ENCODE peak calls at places on chromosome 15, in nine cellular contexts. One of them, this sample, is unnamed.

GRCh38 chr15:25501828-25502446 is 63.1 kb upstream of the UBE3A start:
- DNase-seq in OCI-LY7: peak
- DNase-seq in left lung: no peak
- DNase-seq in fibroblast of pulmonary artery: peak
- DNase-seq in CD8-positive, alpha-beta T cell: no peak
- DNase-seq in astrocyte of the spinal cord: peak
- DNase-seq in fibroblast of lung: peak
- DNase-seq in foreskin fibroblast: peak
- DNase-seq in HFF-Myc: peak
- DNase-seq in this sample: peak

GRCh38 chr15:67385971-67386370 is 131.4 kb downstream of the IQCH start:
- DNase-seq in astrocyte of the spinal cord: no peak
- DNase-seq in left lung: no peak
- DNase-seq in fibroblast of pulmonary artery: no peak
- DNase-seq in OCI-LY7: no peak
- DNase-seq in fibroblast of lung: peak
- DNase-seq in CD8-positive, alpha-beta T cell: no peak
- DNase-seq in foreskin fibroblast: peak
- DNase-seq in HFF-Myc: no peak
- DNase-seq in this sample: no peak

GRCh38 chr15:85689729-85690128 is 105.0 kb downstream of the KLHL25 start:
- DNase-seq in astrocyte of the spinal cord: peak
- DNase-seq in fibroblast of pulmonary artery: peak
- DNase-seq in left lung: no peak
- DNase-seq in OCI-LY7: peak
- DNase-seq in HFF-Myc: peak
- DNase-seq in fibroblast of lung: peak
- DNase-seq in CD8-positive, alpha-beta T cell: peak
- DNase-seq in foreskin fibroblast: peak
- DNase-seq in this sample: no peak

GRCh38 chr15:25882466-25882865 is 19.3 kb upstream of the ATP10A start:
- DNase-seq in left lung: no peak
- DNase-seq in HFF-Myc: no peak
- DNase-seq in fibroblast of pulmonary artery: no peak
- DNase-seq in CD8-positive, alpha-beta T cell: no peak
- DNase-seq in fibroblast of lung: no peak
- DNase-seq in OCI-LY7: no peak
- DNase-seq in astrocyte of the spinal cord: no peak
- DNase-seq in foreskin fibroblast: peak
- DNase-seq in this sample: no peak

GRCh38 chr15:84400017-84400740 is 164.6 kb downstream of the GOLGA6L4 start:
- DNase-seq in foreskin fibroblast: no peak
- DNase-seq in HFF-Myc: no peak
- DNase-seq in CD8-positive, alpha-beta T cell: no peak
- DNase-seq in fibroblast of lung: no peak
- DNase-seq in OCI-LY7: no peak
- DNase-seq in astrocyte of the spinal cord: no peak
- DNase-seq in fibroblast of pulmonary artery: no peak
- DNase-seq in left lung: no peak
- DNase-seq in this sample: no peak

GRCh38 chr15:80580107-80580506 is 115.0 kb upstream of the ABHD17C start:
- DNase-seq in fibroblast of pulmonary artery: peak
- DNase-seq in CD8-positive, alpha-beta T cell: no peak
- DNase-seq in HFF-Myc: peak
- DNase-seq in fibroblast of lung: no peak
- DNase-seq in OCI-LY7: no peak
- DNase-seq in foreskin fibroblast: peak
- DNase-seq in astrocyte of the spinal cord: peak
- DNase-seq in left lung: no peak
- DNase-seq in this sample: peak

GRCh38 chr15:66925721-66926120 is 139.7 kb upstream of the SMAD3 start:
- DNase-seq in fibroblast of pulmonary artery: no peak
- DNase-seq in OCI-LY7: no peak
- DNase-seq in CD8-positive, alpha-beta T cell: no peak
- DNase-seq in left lung: no peak
- DNase-seq in foreskin fibroblast: no peak
- DNase-seq in HFF-Myc: no peak
- DNase-seq in fibroblast of lung: no peak
- DNase-seq in astrocyte of the spinal cord: no peak
- DNase-seq in this sample: no peak

GRCh38 chr15:83090465-83090864 is 17.0 kb upstream of the TM6SF1 start:
- DNase-seq in CD8-positive, alpha-beta T cell: no peak
- DNase-seq in left lung: no peak
- DNase-seq in foreskin fibroblast: no peak
- DNase-seq in fibroblast of lung: no peak
- DNase-seq in OCI-LY7: no peak
- DNase-seq in astrocyte of the spinal cord: no peak
- DNase-seq in fibroblast of pulmonary artery: no peak
- DNase-seq in HFF-Myc: no peak
- DNase-seq in this sample: no peak

GRCh38 chr15:70337292-70338186 is 239.8 kb upstream of the TLE3 start:
- DNase-seq in astrocyte of the spinal cord: no peak
- DNase-seq in fibroblast of lung: peak
- DNase-seq in OCI-LY7: no peak
- DNase-seq in HFF-Myc: no peak
- DNase-seq in left lung: no peak
- DNase-seq in CD8-positive, alpha-beta T cell: no peak
- DNase-seq in fibroblast of pulmonary artery: no peak
- DNase-seq in foreskin fibroblast: no peak
- DNase-seq in this sample: no peak

GRCh38 chr15:42335074-42335473 is 24.2 kb upstream of the CAPN3 start:
- DNase-seq in HFF-Myc: no peak
- DNase-seq in fibroblast of pulmonary artery: no peak
- DNase-seq in astrocyte of the spinal cord: no peak
- DNase-seq in CD8-positive, alpha-beta T cell: no peak
- DNase-seq in left lung: no peak
- DNase-seq in foreskin fibroblast: no peak
- DNase-seq in fibroblast of lung: no peak
- DNase-seq in OCI-LY7: no peak
- DNase-seq in this sample: no peak

GRCh38 chr15:75036269-75036668 is 12.9 kb downstream of the PPCDC start:
- DNase-seq in OCI-LY7: no peak
- DNase-seq in astrocyte of the spinal cord: no peak
- DNase-seq in foreskin fibroblast: peak
- DNase-seq in CD8-positive, alpha-beta T cell: no peak
- DNase-seq in fibroblast of pulmonary artery: no peak
- DNase-seq in fibroblast of lung: peak
- DNase-seq in left lung: no peak
- DNase-seq in HFF-Myc: no peak
- DNase-seq in this sample: no peak

GRCh38 chr15:75034615-75035014 is 11.2 kb downstream of the PPCDC start:
- DNase-seq in fibroblast of pulmonary artery: no peak
- DNase-seq in OCI-LY7: no peak
- DNase-seq in HFF-Myc: no peak
- DNase-seq in left lung: no peak
- DNase-seq in fibroblast of lung: no peak
- DNase-seq in astrocyte of the spinal cord: no peak
- DNase-seq in CD8-positive, alpha-beta T cell: no peak
- DNase-seq in foreskin fibroblast: no peak
- DNase-seq in this sample: no peak

GRCh38 chr15:75038948-75039533 is 15.7 kb downstream of the PPCDC start:
- DNase-seq in foreskin fibroblast: no peak
- DNase-seq in fibroblast of lung: no peak
- DNase-seq in fibroblast of pulmonary artery: no peak
- DNase-seq in HFF-Myc: no peak
- DNase-seq in astrocyte of the spinal cord: no peak
- DNase-seq in OCI-LY7: no peak
- DNase-seq in left lung: no peak
- DNase-seq in CD8-positive, alpha-beta T cell: no peak
- DNase-seq in this sample: no peak

GRCh38 chr15:75033809-75034208 is 10.4 kb downstream of the PPCDC start:
- DNase-seq in left lung: no peak
- DNase-seq in CD8-positive, alpha-beta T cell: no peak
- DNase-seq in fibroblast of pulmonary artery: no peak
- DNase-seq in HFF-Myc: no peak
- DNase-seq in astrocyte of the spinal cord: no peak
- DNase-seq in foreskin fibroblast: no peak
- DNase-seq in fibroblast of lung: no peak
- DNase-seq in OCI-LY7: peak
- DNase-seq in this sample: no peak

DNA sequence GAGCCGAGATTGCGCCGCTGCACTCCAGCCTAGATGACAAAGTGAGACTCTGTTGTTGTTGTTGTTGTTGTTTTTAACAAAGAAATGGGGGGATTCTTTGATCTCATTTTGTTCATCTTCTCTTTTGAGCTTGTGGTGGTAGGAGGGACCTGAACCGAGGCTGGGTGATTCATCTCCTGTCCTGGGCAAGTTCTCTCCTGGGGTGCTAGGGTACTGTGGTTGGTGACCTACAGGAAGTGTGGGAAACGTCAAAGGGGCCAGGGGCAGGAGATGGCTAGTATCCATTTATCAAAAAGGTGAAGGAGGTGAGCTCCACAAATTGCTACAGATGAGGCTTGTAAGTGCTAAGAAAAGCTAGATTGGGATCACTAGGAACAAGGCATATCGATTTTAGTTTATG is 14.3 kb downstream of the PPCDC start:
- DNase-seq in HFF-Myc: no peak
- DNase-seq in fibroblast of pulmonary artery: peak
- DNase-seq in astrocyte of the spinal cord: peak
- DNase-seq in fibroblast of lung: no peak
- DNase-seq in CD8-positive, alpha-beta T cell: no peak
- DNase-seq in left lung: no peak
- DNase-seq in OCI-LY7: no peak
- DNase-seq in foreskin fibroblast: no peak
- DNase-seq in this sample: no peak
- TF ChIP-seq CTCF in HFF-Myc: no peak
- TF ChIP-seq CTCF in fibroblast of pulmonary artery: no peak
- TF ChIP-seq CTCF in astrocyte of the spinal cord: no peak
- TF ChIP-seq CTCF in fibroblast of lung: no peak
- TF ChIP-seq CTCF in CD8-positive, alpha-beta T cell: no peak
- TF ChIP-seq CTCF in left lung: no peak
- TF ChIP-seq CTCF in OCI-LY7: no peak
- TF ChIP-seq CTCF in foreskin fibroblast: no peak
- TF ChIP-seq CTCF in this sample: no peak

GRCh38 chr15:96351801-96352593 is 21.5 kb downstream of the NR2F2 start:
- DNase-seq in foreskin fibroblast: peak
- DNase-seq in fibroblast of pulmonary artery: no peak
- DNase-seq in HFF-Myc: no peak
- DNase-seq in fibroblast of lung: no peak
- DNase-seq in OCI-LY7: no peak
- DNase-seq in left lung: peak
- DNase-seq in astrocyte of the spinal cord: peak
- DNase-seq in CD8-positive, alpha-beta T cell: no peak
- DNase-seq in this sample: no peak

GRCh38 chr15:96353931-96354730 is 23.6 kb downstream of the NR2F2 start:
- DNase-seq in fibroblast of lung: peak
- DNase-seq in fibroblast of pulmonary artery: peak
- DNase-seq in OCI-LY7: no peak
- DNase-seq in foreskin fibroblast: peak
- DNase-seq in astrocyte of the spinal cord: peak
- DNase-seq in HFF-Myc: no peak
- DNase-seq in CD8-positive, alpha-beta T cell: no peak
- DNase-seq in left lung: peak
- DNase-seq in this sample: no peak

GRCh38 chr15:96353378-96353930 is 23.0 kb downstream of the NR2F2 start:
- DNase-seq in astrocyte of the spinal cord: no peak
- DNase-seq in left lung: no peak
- DNase-seq in CD8-positive, alpha-beta T cell: no peak
- DNase-seq in foreskin fibroblast: no peak
- DNase-seq in OCI-LY7: no peak
- DNase-seq in HFF-Myc: no peak
- DNase-seq in fibroblast of lung: no peak
- DNase-seq in fibroblast of pulmonary artery: no peak
- DNase-seq in this sample: no peak

GRCh38 chr15:96350884-96351639 is 20.6 kb downstream of the NR2F2 start:
- DNase-seq in astrocyte of the spinal cord: no peak
- DNase-seq in foreskin fibroblast: peak
- DNase-seq in CD8-positive, alpha-beta T cell: no peak
- DNase-seq in fibroblast of lung: no peak
- DNase-seq in fibroblast of pulmonary artery: no peak
- DNase-seq in left lung: no peak
- DNase-seq in OCI-LY7: no peak
- DNase-seq in HFF-Myc: no peak
- DNase-seq in this sample: no peak

GRCh38 chr15:96352594-96353377 is 22.3 kb downstream of the NR2F2 start:
- DNase-seq in CD8-positive, alpha-beta T cell: no peak
- DNase-seq in OCI-LY7: no peak
- DNase-seq in fibroblast of pulmonary artery: peak
- DNase-seq in HFF-Myc: no peak
- DNase-seq in left lung: no peak
- DNase-seq in fibroblast of lung: peak
- DNase-seq in foreskin fibroblast: peak
- DNase-seq in astrocyte of the spinal cord: peak
- DNase-seq in this sample: no peak
- H3K4me3 ChIP-seq in CD8-positive, alpha-beta T cell: no peak
- H3K4me3 ChIP-seq in OCI-LY7: no peak
- H3K4me3 ChIP-seq in fibroblast of pulmonary artery: no peak
- H3K4me3 ChIP-seq in HFF-Myc: no peak
- H3K4me3 ChIP-seq in left lung: no peak
- H3K4me3 ChIP-seq in fibroblast of lung: no peak
- H3K4me3 ChIP-seq in foreskin fibroblast: no peak
- H3K4me3 ChIP-seq in astrocyte of the spinal cord: no peak
- H3K4me3 ChIP-seq in this sample: no peak

GRCh38 chr15:79035814-79036213 is 54.8 kb downstream of the RASGRF1 start:
- DNase-seq in HFF-Myc: no peak
- DNase-seq in fibroblast of pulmonary artery: no peak
- DNase-seq in CD8-positive, alpha-beta T cell: no peak
- DNase-seq in fibroblast of lung: no peak
- DNase-seq in astrocyte of the spinal cord: no peak
- DNase-seq in OCI-LY7: no peak
- DNase-seq in left lung: no peak
- DNase-seq in foreskin fibroblast: no peak
- DNase-seq in this sample: no peak

GRCh38 chr15:79032656-79033055 is 57.9 kb downstream of the RASGRF1 start:
- DNase-seq in astrocyte of the spinal cord: no peak
- DNase-seq in fibroblast of pulmonary artery: no peak
- DNase-seq in OCI-LY7: no peak
- DNase-seq in left lung: no peak
- DNase-seq in CD8-positive, alpha-beta T cell: no peak
- DNase-seq in foreskin fibroblast: no peak
- DNase-seq in HFF-Myc: no peak
- DNase-seq in fibroblast of lung: no peak
- DNase-seq in this sample: no peak

GRCh38 chr15:79034284-79034683 is 56.3 kb downstream of the RASGRF1 start:
- DNase-seq in foreskin fibroblast: no peak
- DNase-seq in OCI-LY7: no peak
- DNase-seq in left lung: no peak
- DNase-seq in fibroblast of pulmonary artery: no peak
- DNase-seq in fibroblast of lung: no peak
- DNase-seq in astrocyte of the spinal cord: no peak
- DNase-seq in HFF-Myc: no peak
- DNase-seq in CD8-positive, alpha-beta T cell: no peak
- DNase-seq in this sample: no peak

GRCh38 chr15:79036323-79036722 is 54.3 kb downstream of the RASGRF1 start:
- DNase-seq in left lung: no peak
- DNase-seq in fibroblast of pulmonary artery: no peak
- DNase-seq in fibroblast of lung: no peak
- DNase-seq in CD8-positive, alpha-beta T cell: no peak
- DNase-seq in foreskin fibroblast: no peak
- DNase-seq in OCI-LY7: no peak
- DNase-seq in HFF-Myc: no peak
- DNase-seq in astrocyte of the spinal cord: no peak
- DNase-seq in this sample: no peak

GRCh38 chr15:79035111-79035601 is 55.4 kb downstream of the RASGRF1 start:
- DNase-seq in OCI-LY7: no peak
- DNase-seq in foreskin fibroblast: peak
- DNase-seq in left lung: no peak
- DNase-seq in astrocyte of the spinal cord: no peak
- DNase-seq in HFF-Myc: peak
- DNase-seq in fibroblast of pulmonary artery: no peak
- DNase-seq in CD8-positive, alpha-beta T cell: no peak
- DNase-seq in fibroblast of lung: no peak
- DNase-seq in this sample: no peak
- TF ChIP-seq CTCF in OCI-LY7: no peak
- TF ChIP-seq CTCF in foreskin fibroblast: no peak
- TF ChIP-seq CTCF in left lung: no peak
- TF ChIP-seq CTCF in astrocyte of the spinal cord: peak
- TF ChIP-seq CTCF in HFF-Myc: peak
- TF ChIP-seq CTCF in fibroblast of pulmonary artery: no peak
- TF ChIP-seq CTCF in CD8-positive, alpha-beta T cell: no peak
- TF ChIP-seq CTCF in fibroblast of lung: no peak
- TF ChIP-seq CTCF in this sample: peak

GRCh38 chr15:65375871-65376552 is 1.8 kb downstream of the IGDCC3 start:
- DNase-seq in left lung: no peak
- DNase-seq in CD8-positive, alpha-beta T cell: no peak
- DNase-seq in HFF-Myc: no peak
- DNase-seq in fibroblast of lung: no peak
- DNase-seq in foreskin fibroblast: no peak
- DNase-seq in OCI-LY7: no peak
- DNase-seq in fibroblast of pulmonary artery: no peak
- DNase-seq in astrocyte of the spinal cord: no peak
- DNase-seq in this sample: no peak
- H3K4me3 ChIP-seq in left lung: no peak
- H3K4me3 ChIP-seq in CD8-positive, alpha-beta T cell: no peak
- H3K4me3 ChIP-seq in HFF-Myc: no peak
- H3K4me3 ChIP-seq in fibroblast of lung: no peak
- H3K4me3 ChIP-seq in foreskin fibroblast: no peak
- H3K4me3 ChIP-seq in OCI-LY7: no peak
- H3K4me3 ChIP-seq in fibroblast of pulmonary artery: no peak
- H3K4me3 ChIP-seq in astrocyte of the spinal cord: no peak
- H3K4me3 ChIP-seq in this sample: no peak

This sample was measured in AG09309.